ENCODE peak calls at places on chromosomes 16 and 17, in five cellular contexts. One of them, this sample, is unnamed.

GRCh38 chr17:80899402-80900268 is 92.0 kb upstream of the CHMP6 start:
- DNase-seq in cardiac fibroblast: peak
- DNase-seq in lower leg skin: no peak
- DNase-seq in mammary epithelial cell: peak
- DNase-seq in GM12865: peak
- DNase-seq in this sample: peak

GRCh38 chr16:68081796-68082567 is 3.2 kb upstream of the NFATC3 start:
- DNase-seq in cardiac fibroblast: no peak
- DNase-seq in lower leg skin: no peak
- DNase-seq in mammary epithelial cell: no peak
- DNase-seq in GM12865: no peak
- DNase-seq in this sample: no peak

GRCh38 chr17:9725575-9725974 is 65.8 kb downstream of the DHRS7C start:
- DNase-seq in cardiac fibroblast: no peak
- DNase-seq in lower leg skin: no peak
- DNase-seq in mammary epithelial cell: no peak
- DNase-seq in GM12865: no peak
- DNase-seq in this sample: no peak

GRCh38 chr17:80619535-80620235 is 75.0 kb downstream of the RPTOR start:
- DNase-seq in cardiac fibroblast: peak
- DNase-seq in lower leg skin: no peak
- DNase-seq in mammary epithelial cell: peak
- DNase-seq in GM12865: no peak
- DNase-seq in this sample: no peak

GRCh38 chr16:27189335-27189972 is 13.9 kb upstream of the KDM8 start:
- DNase-seq in cardiac fibroblast: no peak
- DNase-seq in lower leg skin: no peak
- DNase-seq in mammary epithelial cell: no peak
- DNase-seq in GM12865: no peak
- DNase-seq in this sample: no peak

GRCh38 chr17:50657627-50658026 is 22.9 kb downstream of the ABCC3 start:
- DNase-seq in cardiac fibroblast: no peak
- DNase-seq in lower leg skin: no peak
- DNase-seq in mammary epithelial cell: no peak
- DNase-seq in GM12865: no peak
- DNase-seq in this sample: no peak

GRCh38 chr17:78325076-78325712 is 34.7 kb downstream of the SOCS3 start:
- DNase-seq in cardiac fibroblast: peak
- DNase-seq in lower leg skin: no peak
- DNase-seq in mammary epithelial cell: no peak
- DNase-seq in GM12865: no peak
- DNase-seq in this sample: no peak

GRCh38 chr17:42878123-42878880 is 22.3 kb upstream of the G6PC1 start:
- DNase-seq in cardiac fibroblast: no peak
- DNase-seq in lower leg skin: no peak
- DNase-seq in mammary epithelial cell: no peak
- DNase-seq in GM12865: no peak
- DNase-seq in this sample: no peak

GRCh38 chr16:48574148-48574547 is 35.8 kb downstream of the N4BP1 start:
- DNase-seq in cardiac fibroblast: no peak
- DNase-seq in lower leg skin: no peak
- DNase-seq in mammary epithelial cell: no peak
- DNase-seq in GM12865: no peak
- DNase-seq in this sample: no peak

GRCh38 chr16:11612110-11612981 is 25.6 kb upstream of the LITAF start:
- DNase-seq in cardiac fibroblast: no peak
- DNase-seq in lower leg skin: no peak
- DNase-seq in mammary epithelial cell: peak
- DNase-seq in GM12865: peak
- DNase-seq in this sample: no peak

GRCh38 chr17:40291311-40291710 is 3.6 kb downstream of the CDC6 start:
- DNase-seq in cardiac fibroblast: no peak
- DNase-seq in lower leg skin: no peak
- DNase-seq in mammary epithelial cell: no peak
- DNase-seq in GM12865: no peak
- DNase-seq in this sample: no peak

GRCh38 chr16:72050769-72051464 is 3.4 kb upstream of the HP start:
- DNase-seq in cardiac fibroblast: peak
- DNase-seq in lower leg skin: no peak
- DNase-seq in mammary epithelial cell: peak
- DNase-seq in GM12865: no peak
- DNase-seq in this sample: no peak

GRCh38 chr17:4272213-4272975 is 8.6 kb upstream of the ANKFY1 start:
- DNase-seq in cardiac fibroblast: no peak
- DNase-seq in lower leg skin: no peak
- DNase-seq in mammary epithelial cell: no peak
- DNase-seq in GM12865: no peak
- DNase-seq in this sample: no peak

GRCh38 chr17:80025140-80025539 is 10.5 kb downstream of the TBC1D16 start:
- DNase-seq in cardiac fibroblast: no peak
- DNase-seq in lower leg skin: no peak
- DNase-seq in mammary epithelial cell: no peak
- DNase-seq in GM12865: no peak
- DNase-seq in this sample: no peak

GRCh38 chr17:34121311-34121710 is 133.8 kb upstream of the CCL2 start:
- DNase-seq in cardiac fibroblast: no peak
- DNase-seq in lower leg skin: no peak
- DNase-seq in mammary epithelial cell: no peak
- DNase-seq in GM12865: no peak
- DNase-seq in this sample: no peak

GRCh38 chr16:68636064-68636551 is 9.0 kb upstream of the CDH3 start:
- DNase-seq in cardiac fibroblast: no peak
- DNase-seq in lower leg skin: no peak
- DNase-seq in mammary epithelial cell: peak
- DNase-seq in GM12865: no peak
- DNase-seq in this sample: no peak

GRCh38 chr16:67068212-67068753 is 39.3 kb downstream of the CBFB start:
- DNase-seq in cardiac fibroblast: peak
- DNase-seq in lower leg skin: no peak
- DNase-seq in mammary epithelial cell: no peak
- DNase-seq in GM12865: no peak
- DNase-seq in this sample: no peak

GRCh38 chr17:17509601-17510425 is 13.6 kb upstream of the RASD1 start:
- DNase-seq in cardiac fibroblast: no peak
- DNase-seq in lower leg skin: no peak
- DNase-seq in mammary epithelial cell: no peak
- DNase-seq in GM12865: no peak
- DNase-seq in this sample: no peak

GRCh38 chr17:31392002-31392855 is 754 bp downstream of the RAB11FIP4 start:
- DNase-seq in cardiac fibroblast: no peak
- DNase-seq in lower leg skin: no peak
- DNase-seq in mammary epithelial cell: no peak
- DNase-seq in GM12865: no peak
- DNase-seq in this sample: peak

DNA sequence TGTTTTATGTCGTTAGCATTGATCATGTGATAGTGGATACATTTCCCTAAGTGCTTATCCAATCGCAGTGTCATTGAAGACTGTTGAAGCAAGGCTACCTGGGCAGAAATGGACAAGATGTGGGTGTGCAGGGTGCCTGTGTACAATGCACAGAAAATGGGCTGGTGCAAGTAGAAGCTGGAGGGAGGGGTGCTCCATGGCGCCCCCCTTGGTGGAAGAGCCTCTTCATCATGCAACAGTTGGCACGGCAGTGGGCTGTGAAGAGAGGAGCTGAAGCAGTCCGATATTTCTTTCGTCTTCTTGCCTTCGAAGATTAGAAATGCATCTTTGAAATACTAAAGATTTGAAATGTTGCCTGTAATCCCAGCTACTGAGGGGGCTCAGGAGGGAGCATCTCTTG is 100.5 kb downstream of the PLCG2 start:
- DNase-seq in cardiac fibroblast: no peak
- DNase-seq in lower leg skin: no peak
- DNase-seq in mammary epithelial cell: no peak
- DNase-seq in GM12865: peak
- DNase-seq in this sample: no peak
- TF ChIP-seq CTCF in cardiac fibroblast: peak
- TF ChIP-seq CTCF in lower leg skin: no peak
- TF ChIP-seq CTCF in mammary epithelial cell: peak
- TF ChIP-seq CTCF in GM12865: peak
- TF ChIP-seq CTCF in this sample: peak

DNA sequence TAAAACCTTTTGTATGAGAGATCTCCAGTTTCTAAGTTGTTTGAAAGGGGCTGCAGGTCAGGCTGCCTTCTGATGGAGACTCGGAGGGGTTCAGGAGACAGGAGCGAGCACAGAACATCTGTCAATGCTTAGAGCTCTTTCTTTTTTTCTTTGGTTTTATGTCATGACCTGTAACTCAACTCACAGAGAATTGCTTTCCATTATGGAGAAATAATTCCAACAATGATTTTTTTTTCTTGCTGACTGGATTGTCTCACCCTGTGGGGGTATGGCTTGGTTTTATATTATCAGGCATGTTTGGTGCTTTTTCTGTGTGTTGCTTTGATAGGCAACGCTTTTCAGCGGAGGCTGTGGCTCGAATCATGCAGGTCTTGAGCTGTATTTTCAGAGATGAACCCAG is 10.8 kb upstream of the KCNJ2 start:
- DNase-seq in cardiac fibroblast: no peak
- DNase-seq in lower leg skin: no peak
- DNase-seq in mammary epithelial cell: no peak
- DNase-seq in GM12865: no peak
- DNase-seq in this sample: no peak
- TF ChIP-seq CTCF in cardiac fibroblast: no peak
- TF ChIP-seq CTCF in lower leg skin: no peak
- TF ChIP-seq CTCF in mammary epithelial cell: no peak
- TF ChIP-seq CTCF in GM12865: no peak
- TF ChIP-seq CTCF in this sample: no peak

DNA sequence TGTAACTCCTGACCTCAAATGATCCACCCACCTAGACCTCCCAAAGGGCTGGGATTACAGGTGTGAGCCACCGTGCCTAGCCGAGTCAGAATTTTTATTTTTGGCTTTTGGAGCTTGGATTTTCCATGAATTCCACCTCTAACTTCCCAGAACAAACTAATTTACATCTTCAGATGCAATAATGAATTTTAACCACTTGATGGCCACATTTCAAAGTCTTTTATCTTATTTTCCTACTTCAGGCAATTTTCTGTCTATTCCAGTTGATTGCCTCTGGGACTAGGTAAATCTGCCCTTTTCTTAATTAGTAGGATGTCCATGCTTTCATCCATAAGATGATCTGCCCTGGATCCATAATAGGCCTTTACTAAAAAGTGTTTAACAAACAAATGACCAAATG is 156.4 kb upstream of the ANKFN1 start:
- DNase-seq in cardiac fibroblast: no peak
- DNase-seq in lower leg skin: no peak
- DNase-seq in mammary epithelial cell: no peak
- DNase-seq in GM12865: no peak
- DNase-seq in this sample: no peak
- TF ChIP-seq CTCF in cardiac fibroblast: no peak
- TF ChIP-seq CTCF in lower leg skin: no peak
- TF ChIP-seq CTCF in mammary epithelial cell: no peak
- TF ChIP-seq CTCF in GM12865: no peak
- TF ChIP-seq CTCF in this sample: no peak

DNA sequence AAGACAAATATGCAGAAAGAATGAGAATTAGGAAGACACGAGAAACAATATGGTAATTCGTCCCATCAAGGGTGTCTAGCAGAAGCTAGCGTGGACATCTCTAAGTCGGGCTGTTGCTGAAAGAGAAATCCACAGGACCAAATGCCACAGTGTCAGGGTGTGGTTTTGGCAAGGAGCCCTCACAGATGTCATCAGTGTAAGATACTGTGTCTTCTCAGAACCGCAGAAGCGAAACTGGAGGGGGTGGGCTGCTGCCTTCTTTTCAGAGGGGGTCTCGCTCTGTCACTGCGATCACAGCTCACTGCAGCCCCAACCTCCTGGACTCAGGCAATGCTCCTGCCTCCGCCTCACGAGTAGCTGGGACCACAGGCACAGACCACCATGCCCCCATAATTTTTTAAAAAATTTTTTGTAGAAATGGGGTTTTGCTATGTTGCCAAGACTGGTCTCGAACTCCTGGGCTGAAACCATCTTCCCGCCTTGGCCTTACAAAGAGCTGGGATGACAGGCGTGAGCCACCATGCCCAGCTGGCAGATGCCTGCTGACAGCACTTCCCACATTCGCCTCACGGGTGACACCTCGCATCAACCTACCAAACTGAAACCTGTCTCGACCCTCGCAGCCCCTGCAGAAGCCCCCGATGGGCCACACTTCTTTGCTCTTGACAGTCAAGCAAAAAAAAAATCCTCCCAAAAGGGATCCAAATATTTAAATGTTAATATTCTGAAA is 26.2 kb downstream of the TRAP1 start:
- DNase-seq in cardiac fibroblast: peak
- DNase-seq in lower leg skin: peak
- DNase-seq in mammary epithelial cell: no peak
- DNase-seq in GM12865: no peak
- DNase-seq in this sample: no peak
- TF ChIP-seq CTCF in cardiac fibroblast: no peak
- TF ChIP-seq CTCF in lower leg skin: no peak
- TF ChIP-seq CTCF in mammary epithelial cell: peak
- TF ChIP-seq CTCF in GM12865: no peak
- TF ChIP-seq CTCF in this sample: no peak

GRCh38 chr17:48550313-48551205 is 5.7 kb upstream of the HOXB2 start:
- DNase-seq in cardiac fibroblast: no peak
- DNase-seq in lower leg skin: no peak
- DNase-seq in mammary epithelial cell: peak
- DNase-seq in GM12865: no peak
- DNase-seq in this sample: no peak
- TF ChIP-seq CTCF in cardiac fibroblast: no peak
- TF ChIP-seq CTCF in lower leg skin: no peak
- TF ChIP-seq CTCF in mammary epithelial cell: no peak
- TF ChIP-seq CTCF in GM12865: no peak
- TF ChIP-seq CTCF in this sample: no peak

GRCh38 chr17:82487898-82488297 is 29.4 kb downstream of the NARF start:
- DNase-seq in cardiac fibroblast: no peak
- DNase-seq in lower leg skin: no peak
- DNase-seq in mammary epithelial cell: no peak
- DNase-seq in GM12865: no peak
- DNase-seq in this sample: no peak
- TF ChIP-seq CTCF in cardiac fibroblast: no peak
- TF ChIP-seq CTCF in lower leg skin: no peak
- TF ChIP-seq CTCF in mammary epithelial cell: no peak
- TF ChIP-seq CTCF in GM12865: no peak
- TF ChIP-seq CTCF in this sample: no peak